ENCODE peak calls at places on chromosomes 1 and 21, in five cellular contexts. C is NCI-H1092 treated with DMSO at 0.1 percent for 48 hours, Q is GM20000, M is stomach, N is kidney tubule cell. V is an unnamed sample.

GRCh38 chr1:156860113-156860638 is 489 bp upstream of the NTRK1 start:
- DNase-seq in C (peak), N (peak), M (peak), Q (peak), V (no peak)

GRCh38 chr1:227453962-227454361 is 109.4 kb upstream of the ZNF678 start:
- DNase-seq in M (no peak), Q (no peak), C (peak), N (no peak), V (no peak)

GRCh38 chr1:2540816-2541492 is 10.9 kb upstream of the HES5 start:
- DNase-seq in Q (no peak), C (no peak), N (no peak), M (no peak), V (no peak)

GRCh38 chr1:25503551-25504426 is 39.6 kb upstream of the LDLRAP1 start:
- DNase-seq in C (peak), N (peak), M (peak), Q (peak), V (peak)

GRCh38 chr1:12591267-12591938 is 26.6 kb downstream of the DHRS3 start:
- DNase-seq in Q (no peak), C (no peak), N (no peak), M (no peak), V (no peak)

GRCh38 chr1:183719976-183720497 is 66.9 kb upstream of the APOBEC4 start:
- DNase-seq in Q (no peak), M (no peak), N (no peak), C (no peak), V (no peak)

GRCh38 chr21:36428789-36429671 is 43.8 kb downstream of the CHAF1B start:
- DNase-seq in N (peak), Q (no peak), C (peak), M (no peak), V (no peak)

GRCh38 chr1:176843352-176844297 is 320.9 kb downstream of the ASTN1 start:
- DNase-seq in M (no peak), Q (peak), N (peak), C (peak), V (no peak)

GRCh38 chr21:46142581-46143473 is 12.6 kb downstream of the FTCD start:
- DNase-seq in C (no peak), M (no peak), Q (no peak), N (no peak), V (no peak)

GRCh38 chr1:174800221-174800791 is 199.4 kb upstream of the CACYBP start:
- DNase-seq in Q (no peak), N (no peak), M (no peak), C (peak), V (no peak)

GRCh38 chr1:37752583-37753471 is 12.1 kb downstream of the EPHA10 start:
- DNase-seq in Q (peak), M (peak), C (peak), N (peak), V (no peak)

GRCh38 chr1:181310560-181310959 is 172.8 kb upstream of the CACNA1E start:
- DNase-seq in M (no peak), C (no peak), Q (no peak), N (peak), V (no peak)

GRCh38 chr1:3160647-3161046 is 91.6 kb downstream of the PRDM16 start:
- DNase-seq in M (no peak), C (no peak), Q (no peak), N (no peak), V (no peak)

GRCh38 chr21:43719748-43720538 is 1.0 kb downstream of the PDXK start:
- DNase-seq in M (peak), Q (no peak), C (no peak), N (no peak), V (no peak)

GRCh38 chr21:34116569-34116968 is 43.2 kb downstream of the MRPS6 start:
- DNase-seq in Q (no peak), N (no peak), C (no peak), M (no peak), V (no peak)

GRCh38 chr1:217040696-217041095 is 317.5 kb upstream of the ESRRG start:
- DNase-seq in Q (no peak), C (no peak), M (no peak), N (peak), V (no peak)

GRCh38 chr1:7527733-7528045 is 243.4 kb upstream of the VAMP3 start:
- DNase-seq in Q (no peak), N (no peak), M (no peak), C (no peak), V (no peak)

GRCh38 chr21:40120944-40121575 is 253.8 kb downstream of the PCP4 start:
- DNase-seq in N (peak), M (no peak), C (peak), Q (no peak), V (no peak)

GRCh38 chr1:17117451-17118265 is 1.6 kb downstream of the PADI2 start:
- DNase-seq in N (no peak), Q (no peak), C (peak), M (no peak), V (no peak)

GRCh38 chr21:34199121-34199910 is 125.9 kb downstream of the MRPS6 start:
- DNase-seq in N (no peak), M (no peak), C (peak), Q (no peak), V (no peak)

GRCh38 chr1:163168053-163168452 is 34.7 kb downstream of the RGS5 start:
- DNase-seq in C (no peak), M (no peak), N (peak), Q (no peak), V (no peak)

GRCh38 chr1:29590583-29591555 is 354.5 kb downstream of the PTPRU start:
- DNase-seq in C (no peak), Q (no peak), N (peak), M (no peak), V (no peak)

GRCh38 chr21:36059823-36060158 is 535 bp downstream of the SETD4 start:
- DNase-seq in N (no peak), M (peak), C (no peak), Q (peak), V (no peak)

GRCh38 chr21:41307219-41307618 is 9.4 kb upstream of the FAM3B start:
- DNase-seq in C (no peak), N (no peak), Q (no peak), M (no peak), V (no peak)

GRCh38 chr1:112935474-112936289 is 20.3 kb downstream of the SLC16A1 start:
- DNase-seq in C (no peak), N (peak), M (no peak), Q (no peak), V (no peak)

V was measured in GM12864.